ENCODE peak calls at places on chromosomes 7 and 10, in five cellular contexts. V, R, F, M and K are unnamed samples.

GRCh38 chr10:80163741-80164341 is 31.3 kb downstream of the PLAC9 start:
- DNase-seq in F (no peak), M (no peak), R (no peak), V (peak), K (no peak)

GRCh38 chr10:84743483-84743882 is 415.1 kb downstream of the CCSER2 start:
- DNase-seq in M (peak), R (no peak), F (no peak), V (no peak), K (no peak)

GRCh38 chr7:111529507-111530355 is 32.6 kb downstream of the IMMP2L start:
- DNase-seq in R (no peak), M (peak), F (no peak), V (peak), K (no peak)

GRCh38 chr10:1413823-1414222 is 323.5 kb downstream of the ADARB2 start:
- DNase-seq in V (no peak), F (no peak), M (no peak), R (no peak), K (no peak)

GRCh38 chr7:132991615-132992587 is 90.0 kb downstream of the CHCHD3 start:
- DNase-seq in V (peak), R (no peak), F (no peak), M (no peak), K (no peak)

GRCh38 chr10:86635402-86635801 is 18.9 kb upstream of the OPN4 start:
- DNase-seq in V (peak), F (no peak), R (no peak), M (no peak), K (no peak)

GRCh38 chr7:93249749-93250148 is 17.6 kb downstream of the VPS50 start:
- DNase-seq in R (no peak), F (no peak), M (no peak), V (peak), K (no peak)

GRCh38 chr10:102646610-102647432 is 2.5 kb downstream of the TRIM8 start:
- DNase-seq in M (no peak), R (no peak), V (peak), F (peak), K (no peak)

GRCh38 chr7:68529221-68529620 is 1069.1 kb upstream of the AUTS2 start:
- DNase-seq in M (no peak), V (no peak), F (no peak), R (no peak), K (no peak)

GRCh38 chr7:88628363-88629085 is 131.0 kb upstream of the ZNF804B start:
- DNase-seq in R (no peak), M (no peak), V (no peak), F (no peak), K (peak)

GRCh38 chr7:24075426-24075810 is 208.6 kb upstream of the NPY start:
- DNase-seq in R (no peak), F (no peak), V (no peak), M (no peak), K (no peak)

GRCh38 chr7:117018713-117019112 is 65.4 kb downstream of the ST7 start:
- DNase-seq in M (no peak), V (no peak), F (no peak), R (no peak), K (no peak)

GRCh38 chr7:117020605-117021002 is 67.3 kb downstream of the ST7 start:
- DNase-seq in V (no peak), F (no peak), M (no peak), R (no peak), K (no peak)

GRCh38 chr7:117019786-117020604 is 66.7 kb downstream of the ST7 start:
- DNase-seq in F (peak), R (no peak), M (no peak), V (peak), K (no peak)

GRCh38 chr7:117021366-117021765 is 68.1 kb downstream of the ST7 start:
- DNase-seq in M (no peak), V (no peak), R (no peak), F (no peak), K (no peak)

DNA sequence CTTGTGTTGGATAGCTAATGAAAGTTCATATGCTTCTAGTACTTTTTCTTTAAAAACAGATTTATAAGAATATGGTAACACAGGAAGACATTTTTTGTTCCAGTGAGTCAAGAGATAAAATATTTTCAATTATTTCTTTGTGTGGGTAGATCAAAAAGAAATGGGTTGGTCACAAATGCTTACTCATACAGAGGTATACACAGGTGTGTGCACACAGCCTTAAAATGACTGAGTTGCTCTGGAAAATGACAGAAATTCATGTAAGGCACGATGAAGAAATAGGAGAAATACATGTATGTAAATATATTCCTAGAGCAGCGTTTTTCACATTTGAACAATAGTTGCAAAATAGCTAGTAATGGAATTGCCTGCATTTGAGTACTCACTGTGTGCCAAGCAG is 66.0 kb downstream of the ST7 start:
- DNase-seq in F (no peak), R (no peak), V (no peak), M (no peak), K (no peak)
- TF ChIP-seq BHLHE40 in F (no peak), R (no peak), V (no peak), M (no peak), K (no peak)

GRCh38 chr10:26543567-26544306 is 105.6 kb downstream of the APBB1IP start:
- DNase-seq in V (no peak), F (no peak), R (no peak), M (no peak), K (peak)
- TF ChIP-seq CEBPB in V (no peak), F (no peak), R (no peak), M (no peak), K (no peak)

GRCh38 chr10:6491841-6492609 is 88.1 kb downstream of the PRKCQ start:
- DNase-seq in F (no peak), M (no peak), V (no peak), R (no peak), K (no peak)
- TF ChIP-seq BHLHE40 in F (no peak), M (no peak), V (no peak), R (no peak), K (peak)

DNA sequence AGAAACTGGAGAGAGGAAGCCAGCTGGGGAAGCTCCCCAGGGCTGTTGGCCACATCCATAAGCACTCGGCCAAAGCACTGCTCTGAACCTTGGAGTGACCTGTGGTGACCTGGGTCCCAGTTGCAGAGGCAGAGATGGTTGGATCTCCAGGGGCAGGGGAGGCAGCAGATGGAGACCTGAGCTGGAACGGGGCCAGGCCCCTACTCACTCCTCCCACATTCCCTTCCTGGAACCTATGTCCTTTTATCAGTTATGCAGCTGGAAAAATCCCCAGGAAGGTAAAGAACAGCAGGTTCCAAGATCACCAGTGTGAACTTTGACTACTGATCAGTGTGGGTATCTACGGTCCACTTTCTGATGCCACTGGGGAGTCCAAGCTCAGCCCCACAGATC is 9.6 kb upstream of the PNLIPRP2 start:
- DNase-seq in M (no peak), V (no peak), R (no peak), F (no peak), K (no peak)
- TF ChIP-seq CEBPB in M (no peak), V (no peak), R (no peak), F (no peak), K (no peak)

DNA sequence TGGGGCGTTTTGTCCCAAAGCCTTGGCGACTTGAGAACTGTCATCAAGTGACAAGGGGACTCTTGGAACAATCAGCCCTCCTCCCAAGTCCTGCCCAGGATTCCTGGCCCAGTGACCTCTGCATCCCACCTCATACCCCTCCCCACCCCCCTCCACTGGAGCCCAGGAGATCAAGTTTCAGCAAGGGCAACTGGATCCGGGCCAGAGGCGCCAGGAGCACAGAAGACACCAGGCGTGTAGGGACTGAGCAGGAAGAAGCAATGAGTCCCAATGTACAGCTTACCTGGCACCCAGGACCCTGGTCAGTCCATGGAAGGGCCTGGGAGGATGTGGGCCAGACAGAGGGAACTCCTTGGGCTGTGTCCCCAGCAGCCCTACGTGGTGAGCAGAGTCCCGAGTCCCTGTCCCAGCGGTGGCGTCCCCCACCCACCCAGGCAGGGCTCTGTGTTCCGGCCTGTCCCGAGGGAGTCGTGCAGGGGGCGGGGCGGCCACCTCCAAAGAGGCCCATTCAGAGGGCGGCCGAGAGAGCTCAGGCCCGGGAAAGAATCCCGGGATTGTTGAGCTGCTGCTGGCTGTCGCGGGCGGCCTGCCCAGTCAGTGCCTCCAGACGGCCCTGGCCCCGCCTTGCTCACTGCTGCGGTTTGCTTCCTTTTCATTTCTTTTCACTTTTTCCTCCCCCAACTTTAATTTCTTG is 254.1 kb downstream of the TNS3 start:
- DNase-seq in F (no peak), R (no peak), M (no peak), V (peak), K (no peak)
- TF ChIP-seq BHLHE40 in F (no peak), R (no peak), M (no peak), V (peak), K (no peak)

GRCh38 chr10:48608279-48608681 is 3.4 kb upstream of the ARHGAP22 start:
- DNase-seq in R (peak), F (peak), M (peak), V (no peak), K (peak)

GRCh38 chr10:48608926-48609325 is 4.1 kb upstream of the ARHGAP22 start:
- DNase-seq in M (no peak), V (peak), R (no peak), F (no peak), K (no peak)

GRCh38 chr10:48605786-48606529 is 1.1 kb upstream of the ARHGAP22 start:
- DNase-seq in F (no peak), M (no peak), R (no peak), V (peak), K (no peak)

GRCh38 chr10:48606530-48607355 is 1.9 kb upstream of the ARHGAP22 start:
- DNase-seq in F (no peak), V (peak), M (no peak), R (no peak), K (no peak)

DNA sequence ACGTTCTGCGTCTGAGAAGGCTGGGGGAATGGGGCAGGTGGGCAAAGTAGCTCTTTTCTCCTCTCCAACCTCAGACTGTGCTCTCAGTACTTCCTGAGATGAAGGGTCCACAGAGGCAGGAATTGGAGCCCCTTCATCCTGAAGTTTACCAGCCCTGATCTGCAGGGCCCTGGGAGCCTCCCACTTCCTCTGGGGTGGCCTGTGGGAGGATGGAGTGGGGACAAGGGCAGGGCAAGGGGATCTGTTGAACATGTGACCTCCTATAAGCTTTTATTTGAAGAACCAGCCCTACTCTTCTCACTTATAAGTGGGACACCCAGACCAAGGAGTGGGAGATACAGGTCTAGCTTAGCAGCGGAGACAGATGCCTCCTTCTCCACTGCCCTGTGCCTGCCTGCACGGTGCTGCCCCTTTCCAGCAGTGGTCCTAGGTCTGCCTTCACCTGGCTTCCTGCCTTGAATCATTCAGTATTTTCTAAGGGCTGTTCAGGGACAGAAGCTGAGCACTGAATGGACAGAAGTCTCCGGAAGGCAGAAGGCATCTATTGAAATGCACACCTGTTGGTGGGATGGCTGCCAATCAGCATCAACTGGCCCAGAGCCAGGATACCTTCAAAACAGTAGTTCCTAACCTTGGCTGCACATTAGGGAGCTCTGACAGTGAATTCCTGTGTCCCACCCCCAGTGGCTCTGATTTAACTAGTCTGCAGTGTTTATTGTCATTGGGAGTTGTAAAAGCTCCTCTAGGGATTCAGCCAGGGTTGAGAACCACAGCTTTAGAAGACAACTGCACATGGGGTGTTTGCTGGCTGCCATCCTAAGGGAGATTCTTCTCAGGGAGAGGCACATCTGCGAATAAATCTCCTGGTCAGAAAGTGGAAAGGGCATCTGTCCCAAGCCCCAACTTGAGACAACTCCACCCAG is 2.7 kb upstream of the ARHGAP22 start:
- DNase-seq in R (no peak), M (no peak), F (no peak), V (peak), K (no peak)
- TF ChIP-seq CEBPB in R (no peak), M (no peak), F (no peak), V (no peak), K (no peak)

GRCh38 chr7:117173001-117173400 is 149.9 kb downstream of the WNT2 start:
- DNase-seq in V (no peak), M (no peak), F (no peak), R (no peak), K (no peak)
- TF ChIP-seq BHLHE40 in V (no peak), M (no peak), F (no peak), R (no peak), K (no peak)

GRCh38 chr7:105778956-105779355 is 97.4 kb downstream of the ATXN7L1 start:
- DNase-seq in M (no peak), F (no peak), V (no peak), R (no peak), K (no peak)
- TF ChIP-seq CEBPB in M (no peak), F (no peak), V (no peak), R (no peak), K (no peak)